ENCODE peak calls at places on chromosomes 5 and 9, in nine cellular contexts. S, I, M, V, G, A, D, Y and W are unnamed samples.

GRCh38 chr5:141529002-141529401 is 40.1 kb downstream of the PCDHGC5 start:
- DNase-seq in A (no peak), M (no peak), V (peak; percentile 24), Y (no peak), S (no peak), D (no peak), G (no peak), I (no peak), W (no peak)

GRCh38 chr5:89437450-89438435 is 554.8 kb upstream of the MEF2C start:
- DNase-seq in G (no peak), Y (no peak), A (no peak), I (no peak), D (no peak), S (no peak), M (no peak), V (no peak), W (no peak)

GRCh38 chr5:68074633-68075032 is 140.9 kb upstream of the PIK3R1 start:
- DNase-seq in I (no peak), V (no peak), Y (no peak), S (no peak), D (no peak), G (no peak), A (no peak), M (no peak), W (no peak)

GRCh38 chr9:660227-660626 is 181.3 kb upstream of the DMRT1 start:
- DNase-seq in G (no peak), A (no peak), S (no peak), I (no peak), V (no peak), D (no peak), M (no peak), Y (no peak), W (no peak)

GRCh38 chr5:124747770-124748686 is 1.6 kb upstream of the ZNF608 start:
- DNase-seq in Y (no peak), D (no peak), M (no peak), G (no peak), V (no peak), S (no peak), I (no peak), A (no peak), W (peak; percentile 39)

GRCh38 chr9:34633851-34634550 is 3.6 kb downstream of the SIGMAR1 start:
- DNase-seq in Y (no peak), V (peak; percentile 54), A (peak; percentile 53), S (peak; percentile 78), I (peak; percentile 72), G (peak; percentile 68), D (peak; percentile 57), M (peak; percentile 79), W (peak; percentile 89)

GRCh38 chr9:82706781-82707180 is 356.2 kb downstream of the RASEF start:
- DNase-seq in V (no peak), M (no peak), Y (no peak), S (no peak), I (no peak), A (no peak), D (no peak), G (no peak), W (no peak)

GRCh38 chr5:14735944-14736343 is 71.4 kb downstream of the OTULIN start:
- DNase-seq in D (no peak), G (no peak), V (peak; percentile 43), M (no peak), S (no peak), A (no peak), Y (no peak), I (no peak), W (no peak)

GRCh38 chr9:108094676-108094993 is 605.1 kb upstream of the KLF4 start:
- DNase-seq in I (no peak), V (no peak), M (no peak), D (no peak), A (no peak), Y (no peak), S (no peak), G (no peak), W (no peak)

GRCh38 chr5:125595095-125595494 is 828.1 kb upstream of the GRAMD2B start:
- DNase-seq in I (peak; percentile 77), M (peak; percentile 86), A (no peak), G (no peak), V (no peak), D (no peak), S (peak; percentile 67), Y (no peak), W (no peak)

GRCh38 chr9:10112070-10112469 is 500.7 kb downstream of the PTPRD start:
- DNase-seq in S (no peak), I (no peak), G (no peak), M (no peak), D (no peak), Y (no peak), A (no peak), V (no peak), W (no peak)

GRCh38 chr9:89928106-89928505 is 323.3 kb downstream of the GADD45G start:
- DNase-seq in A (no peak), D (no peak), G (no peak), M (no peak), I (no peak), V (no peak), S (no peak), Y (no peak), W (no peak)

GRCh38 chr5:176985516-176985915 is 21.1 kb downstream of the UIMC1 start:
- DNase-seq in I (no peak), V (no peak), D (no peak), M (no peak), A (no peak), G (no peak), Y (no peak), S (no peak), W (no peak)

GRCh38 chr9:134291452-134291881 is 34.8 kb upstream of the RXRA start:
- DNase-seq in V (no peak), G (no peak), A (no peak), I (no peak), S (peak; percentile 58), D (no peak), Y (no peak), M (no peak), W (no peak)

GRCh38 chr9:69500925-69501324 is 171.2 kb downstream of the APBA1 start:
- DNase-seq in A (no peak), V (no peak), Y (no peak), D (no peak), G (no peak), M (no peak), S (no peak), I (no peak), W (no peak)

GRCh38 chr9:33452828-33453271 is 5.5 kb upstream of the AQP3 start:
- DNase-seq in M (no peak), I (peak; percentile 50), A (peak; percentile 62), V (no peak), D (peak; percentile 60), G (no peak), Y (peak; percentile 68), S (peak; percentile 72), W (peak; percentile 73)

GRCh38 chr9:123710299-123710698 is 219.6 kb downstream of the DENND1A start:
- DNase-seq in V (no peak), S (no peak), M (no peak), Y (no peak), G (no peak), I (no peak), D (no peak), A (no peak), W (no peak)

GRCh38 chr5:38376404-38376803 is 118.0 kb downstream of the EGFLAM start:
- DNase-seq in Y (no peak), V (no peak), G (no peak), D (no peak), A (no peak), S (no peak), I (no peak), M (no peak), W (no peak)

GRCh38 chr5:44719856-44720255 is 88.9 kb upstream of the MRPS30 start:
- DNase-seq in M (no peak), V (no peak), D (no peak), A (no peak), G (no peak), Y (no peak), S (no peak), I (no peak), W (no peak)

GRCh38 chr5:177094224-177095087 is 7.7 kb downstream of the FGFR4 start:
- DNase-seq in A (no peak), S (peak; percentile 92), D (no peak), V (peak; percentile 73), M (peak; percentile 96), G (no peak), Y (no peak), I (peak; percentile 99), W (no peak)

GRCh38 chr5:113520429-113520828 is 6.9 kb downstream of the YTHDC2 start:
- DNase-seq in Y (no peak), M (no peak), I (no peak), G (peak; percentile 2), D (no peak), V (no peak), S (no peak), A (no peak), W (peak; percentile 5)

DNA sequence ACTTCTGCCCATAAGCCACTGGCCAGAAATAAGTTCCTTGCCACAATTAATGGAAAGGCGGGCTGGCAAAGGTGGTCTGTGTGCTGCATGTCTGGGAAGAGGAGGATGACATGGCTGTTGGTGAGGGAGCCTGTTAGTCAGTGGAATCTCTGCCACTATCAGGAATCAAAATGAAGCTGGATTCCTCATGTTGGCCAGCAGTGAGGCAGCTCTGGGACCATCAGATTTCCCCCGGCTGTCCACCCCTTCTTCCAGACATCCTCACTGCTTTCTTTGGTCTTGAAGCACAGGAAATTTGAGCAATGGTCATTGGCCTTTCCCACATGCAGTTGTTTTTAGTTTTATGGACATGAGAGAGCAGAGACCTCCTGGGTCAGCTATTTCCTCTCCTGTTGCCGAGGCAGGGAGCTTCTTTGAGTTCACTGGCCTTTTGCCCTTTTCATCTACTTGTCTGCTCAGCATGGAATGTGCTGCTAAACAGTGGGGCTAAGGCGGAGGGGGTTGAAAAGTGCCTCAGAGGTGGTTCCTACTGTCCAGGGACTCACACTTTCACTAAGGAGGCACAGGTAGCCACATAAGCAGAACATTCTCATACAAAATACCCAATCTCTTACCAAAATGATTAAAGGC is 34.8 kb upstream of the NEURL1B start:
- DNase-seq in M (no peak), G (no peak), I (no peak), D (no peak), A (no peak), S (no peak), V (no peak), Y (no peak), W (no peak)
- TF ChIP-seq POLR2A in M (no peak), G (no peak), I (no peak), D (no peak), A (no peak), S (no peak), V (no peak), Y (no peak), W (no peak)

GRCh38 chr9:136793063-136793946 is 2.2 kb downstream of the TMEM141 start:
- DNase-seq in D (peak; percentile 46), M (no peak), I (peak; percentile 46), G (no peak), V (no peak), Y (no peak), S (no peak), A (no peak), W (peak; percentile 81)
- TF ChIP-seq POLR2A in D (no peak), M (no peak), I (no peak), G (no peak), V (no peak), Y (no peak), S (no peak), A (no peak), W (no peak)

GRCh38 chr5:34915139-34915855 is at the start of the genes BRIX1 and RAD1:
- DNase-seq in M (peak; percentile 97), V (peak; percentile 91), A (peak; percentile 96), S (peak; percentile 98), G (peak; percentile 79), D (peak; percentile 84), Y (peak; percentile 89), I (peak; percentile 97), W (peak; percentile 97)
- TF ChIP-seq POLR2A in M (peak; percentile 79), V (no peak), A (no peak), S (no peak), G (peak; percentile 95), D (peak; percentile 97), Y (peak; percentile 89), I (peak; percentile 16), W (peak; percentile 95)

GRCh38 chr5:35857606-35858205 is 1.0 kb downstream of the IL7R start:
- DNase-seq in G (no peak), V (no peak), A (no peak), M (no peak), D (no peak), S (no peak), I (no peak), Y (no peak), W (no peak)
- TF ChIP-seq POLR2A in G (no peak), V (no peak), A (no peak), M (no peak), D (no peak), S (no peak), I (no peak), Y (no peak), W (no peak)